ENCODE peak calls at places on chromosomes 1 and 21, in seven cellular contexts. X is effector CD4-positive, alpha-beta T cell; C is head of caudate nucleus; S is HuH-7.5; O is esophagus squamous epithelium; J is A549; K is GM18507. V is an unnamed sample.

GRCh38 chr1:152497273-152497672 is 13.3 kb upstream of the LCE5A start:
- DNase-seq in X (no peak), C (no peak), S (no peak), O (no peak), J (peak), K (no peak), V (no peak)

GRCh38 chr1:119648620-119649004 is 546 bp upstream of the ZNF697 start:
- DNase-seq in X (no peak), C (no peak), S (no peak), O (no peak), J (no peak), K (no peak), V (no peak)

GRCh38 chr1:7554343-7555270 is 216.5 kb upstream of the VAMP3 start:
- DNase-seq in X (no peak), C (no peak), S (no peak), O (no peak), J (peak), K (no peak), V (no peak)

GRCh38 chr1:157955269-157955668 is 38.2 kb upstream of the KIRREL1 start:
- DNase-seq in X (no peak), C (no peak), S (no peak), O (no peak), J (no peak), K (no peak), V (no peak)

GRCh38 chr1:111015222-111015621 is 51.5 kb upstream of the LRIF1 start:
- DNase-seq in X (no peak), C (no peak), S (no peak), O (no peak), J (no peak), K (no peak), V (no peak)

GRCh38 chr1:44294588-44295007 is 60.5 kb downstream of the ERI3 start:
- DNase-seq in X (no peak), C (peak), S (peak), O (no peak), J (peak), K (no peak), V (no peak)

GRCh38 chr1:226066415-226067077 is 4.0 kb downstream of the H3-3A start:
- DNase-seq in X (no peak), C (no peak), S (no peak), O (no peak), J (peak), K (no peak), V (no peak)

GRCh38 chr1:59236949-59237545 is 59.8 kb upstream of the FGGY start:
- DNase-seq in X (no peak), C (no peak), S (no peak), O (no peak), J (no peak), K (no peak), V (no peak)

GRCh38 chr1:9653783-9654517 is 2.4 kb downstream of the PIK3CD start:
- DNase-seq in X (no peak), C (no peak), S (no peak), O (no peak), J (no peak), K (no peak), V (no peak)

GRCh38 chr1:237838904-237839534 is 51.7 kb downstream of the ZP4 start:
- DNase-seq in X (no peak), C (no peak), S (no peak), O (no peak), J (no peak), K (no peak), V (no peak)

GRCh38 chr1:151362308-151363155 is 10.0 kb downstream of the SELENBP1 start:
- DNase-seq in X (no peak), C (no peak), S (no peak), O (no peak), J (peak), K (no peak), V (no peak)

GRCh38 chr1:193111641-193112090 is 6.5 kb upstream of the GLRX2 start:
- DNase-seq in X (no peak), C (no peak), S (no peak), O (no peak), J (peak), K (no peak), V (no peak)

GRCh38 chr1:163528710-163529348 is 207.1 kb downstream of the NUF2 start:
- DNase-seq in X (no peak), C (peak), S (no peak), O (no peak), J (peak), K (no peak), V (no peak)

GRCh38 chr1:50335914-50336313 is 87.3 kb downstream of the DMRTA2 start:
- DNase-seq in X (no peak), C (no peak), S (no peak), O (no peak), J (no peak), K (no peak), V (no peak)

GRCh38 chr1:15412843-15413242 is 3.2 kb downstream of the EFHD2 start:
- DNase-seq in X (no peak), C (peak), S (no peak), O (no peak), J (no peak), K (no peak), V (peak)

GRCh38 chr1:41487729-41488598 is 3.5 kb upstream of the EDN2 start:
- DNase-seq in X (no peak), C (no peak), S (no peak), O (no peak), J (no peak), K (no peak), V (no peak)

GRCh38 chr1:173095632-173096031 is 44.9 kb upstream of the TNFSF18 start:
- DNase-seq in X (no peak), C (no peak), S (no peak), O (no peak), J (no peak), K (no peak), V (no peak)

GRCh38 chr1:227094249-227094966 is 154.3 kb downstream of the COQ8A start:
- DNase-seq in X (no peak), C (no peak), S (no peak), O (no peak), J (no peak), K (no peak), V (no peak)

GRCh38 chr1:8116892-8117262 is 90.8 kb upstream of the ERRFI1 start:
- DNase-seq in X (no peak), C (no peak), S (peak), O (no peak), J (peak), K (no peak), V (no peak)

GRCh38 chr21:26798856-26799751 is 46.1 kb downstream of the ADAMTS1 start:
- DNase-seq in X (no peak), C (no peak), S (no peak), O (no peak), J (no peak), K (no peak), V (no peak)

GRCh38 chr1:167935252-167936067 is 1.0 kb upstream of the DCAF6 start:
- DNase-seq in X (peak), C (peak), S (peak), O (no peak), J (peak), K (no peak), V (no peak)

GRCh38 chr1:27298632-27299384 is 23.2 kb upstream of the TMEM222 start:
- DNase-seq in X (no peak), C (no peak), S (no peak), O (no peak), J (no peak), K (no peak), V (no peak)

GRCh38 chr1:22055463-22055862 is 3.0 kb downstream of the CDC42 start:
- DNase-seq in X (no peak), C (no peak), S (no peak), O (no peak), J (no peak), K (no peak), V (no peak)

GRCh38 chr1:24362982-24363614 is 43.9 kb downstream of the GRHL3 start:
- DNase-seq in X (no peak), C (no peak), S (no peak), O (no peak), J (peak), K (no peak), V (no peak)

GRCh38 chr1:180586671-180587155 is 27.9 kb downstream of the OVAAL start:
- DNase-seq in X (no peak), C (no peak), S (no peak), O (no peak), J (peak), K (no peak), V (no peak)

GRCh38 chr1:228989992-228990827 is 254.9 kb downstream of the RHOU start:
- DNase-seq in X (no peak), C (peak), S (no peak), O (no peak), J (no peak), K (no peak), V (no peak)

GRCh38 chr21:45004481-45005263 is 64.8 kb downstream of the SLX9 start:
- DNase-seq in X (no peak), C (no peak), S (no peak), O (no peak), J (no peak), K (no peak), V (no peak)

GRCh38 chr1:18373882-18374493 is 106.7 kb upstream of the KLHDC7A start:
- DNase-seq in X (no peak), C (peak), S (peak), O (no peak), J (no peak), K (no peak), V (no peak)

GRCh38 chr1:66478116-66478515 is 55.8 kb upstream of the SGIP1 start:
- DNase-seq in X (no peak), C (no peak), S (no peak), O (no peak), J (peak), K (no peak), V (peak)

GRCh38 chr1:93672069-93672468 is 9.6 kb downstream of the BCAR3 start:
- DNase-seq in X (no peak), C (no peak), S (no peak), O (no peak), J (peak), K (no peak), V (no peak)

GRCh38 chr1:200708769-200709168 is 29.9 kb upstream of the CAMSAP2 start:
- DNase-seq in X (no peak), C (no peak), S (no peak), O (no peak), J (peak), K (no peak), V (no peak)

GRCh38 chr21:15837603-15838002 is 107.8 kb downstream of the USP25 start:
- DNase-seq in X (no peak), C (no peak), S (no peak), O (no peak), J (no peak), K (no peak), V (no peak)

V was measured in nucleus accumbens.